ENCODE peak calls at places on chromosomes 5 and 9, in nine cellular contexts. One of them, this sample, is unnamed.

GRCh38 chr9:92721548-92721947 is 43.1 kb downstream of the BICD2 start:
- DNase-seq in GM12865: no peak
- DNase-seq in GM13977: no peak
- DNase-seq in stomach: no peak
- DNase-seq in HL-60: no peak
- DNase-seq in nephron progenitor cell: no peak
- DNase-seq in lower lobe of right lung: peak
- DNase-seq in progenitor cell of endocrine pancreas: no peak
- DNase-seq in neural crest cell: no peak
- DNase-seq in this sample: no peak

GRCh38 chr9:82553654-82554366 is 509.1 kb downstream of the RASEF start:
- DNase-seq in HL-60: no peak
- DNase-seq in stomach: no peak
- DNase-seq in neural crest cell: no peak
- DNase-seq in nephron progenitor cell: no peak
- DNase-seq in GM13977: no peak
- DNase-seq in progenitor cell of endocrine pancreas: no peak
- DNase-seq in GM12865: peak
- DNase-seq in lower lobe of right lung: no peak
- DNase-seq in this sample: no peak

GRCh38 chr9:88988796-88989641 is 2.2 kb upstream of the S1PR3 start:
- DNase-seq in stomach: no peak
- DNase-seq in HL-60: peak
- DNase-seq in lower lobe of right lung: no peak
- DNase-seq in GM13977: peak
- DNase-seq in neural crest cell: no peak
- DNase-seq in progenitor cell of endocrine pancreas: no peak
- DNase-seq in nephron progenitor cell: no peak
- DNase-seq in GM12865: peak
- DNase-seq in this sample: no peak

GRCh38 chr5:56649569-56649968 is 165.8 kb upstream of the MAP3K1 start:
- DNase-seq in progenitor cell of endocrine pancreas: no peak
- DNase-seq in neural crest cell: no peak
- DNase-seq in stomach: no peak
- DNase-seq in nephron progenitor cell: no peak
- DNase-seq in GM13977: no peak
- DNase-seq in lower lobe of right lung: no peak
- DNase-seq in HL-60: no peak
- DNase-seq in GM12865: no peak
- DNase-seq in this sample: no peak

GRCh38 chr5:150630459-150631325 is 9.8 kb upstream of the SYNPO start:
- DNase-seq in HL-60: no peak
- DNase-seq in stomach: no peak
- DNase-seq in GM12865: no peak
- DNase-seq in nephron progenitor cell: no peak
- DNase-seq in neural crest cell: no peak
- DNase-seq in lower lobe of right lung: no peak
- DNase-seq in GM13977: no peak
- DNase-seq in progenitor cell of endocrine pancreas: no peak
- DNase-seq in this sample: no peak

GRCh38 chr5:23996525-23996924 is 489.1 kb downstream of the PRDM9 start:
- DNase-seq in nephron progenitor cell: no peak
- DNase-seq in GM13977: no peak
- DNase-seq in HL-60: no peak
- DNase-seq in neural crest cell: no peak
- DNase-seq in GM12865: no peak
- DNase-seq in stomach: no peak
- DNase-seq in progenitor cell of endocrine pancreas: no peak
- DNase-seq in lower lobe of right lung: no peak
- DNase-seq in this sample: no peak

GRCh38 chr9:127628644-127629467 is 16.8 kb downstream of the STXBP1 start:
- DNase-seq in GM13977: no peak
- DNase-seq in neural crest cell: no peak
- DNase-seq in HL-60: no peak
- DNase-seq in nephron progenitor cell: no peak
- DNase-seq in progenitor cell of endocrine pancreas: no peak
- DNase-seq in lower lobe of right lung: no peak
- DNase-seq in GM12865: no peak
- DNase-seq in stomach: no peak
- DNase-seq in this sample: no peak

GRCh38 chr9:13707635-13708410 is 428.3 kb upstream of the MPDZ start:
- DNase-seq in HL-60: no peak
- DNase-seq in progenitor cell of endocrine pancreas: no peak
- DNase-seq in GM12865: no peak
- DNase-seq in nephron progenitor cell: no peak
- DNase-seq in GM13977: no peak
- DNase-seq in lower lobe of right lung: no peak
- DNase-seq in neural crest cell: no peak
- DNase-seq in stomach: no peak
- DNase-seq in this sample: no peak

GRCh38 chr9:113223963-113224362 is 2.6 kb downstream of the SLC31A1 start:
- DNase-seq in stomach: no peak
- DNase-seq in lower lobe of right lung: no peak
- DNase-seq in neural crest cell: no peak
- DNase-seq in HL-60: no peak
- DNase-seq in nephron progenitor cell: no peak
- DNase-seq in progenitor cell of endocrine pancreas: no peak
- DNase-seq in GM12865: no peak
- DNase-seq in GM13977: no peak
- DNase-seq in this sample: no peak

GRCh38 chr5:10063997-10064396 is 185.7 kb downstream of the ATPSCKMT start:
- DNase-seq in neural crest cell: no peak
- DNase-seq in nephron progenitor cell: no peak
- DNase-seq in GM13977: no peak
- DNase-seq in HL-60: no peak
- DNase-seq in progenitor cell of endocrine pancreas: no peak
- DNase-seq in lower lobe of right lung: no peak
- DNase-seq in GM12865: no peak
- DNase-seq in stomach: no peak
- DNase-seq in this sample: no peak

GRCh38 chr9:114497220-114497619 is 8.1 kb downstream of the WHRN start:
- DNase-seq in GM13977: no peak
- DNase-seq in neural crest cell: no peak
- DNase-seq in stomach: no peak
- DNase-seq in progenitor cell of endocrine pancreas: no peak
- DNase-seq in lower lobe of right lung: no peak
- DNase-seq in nephron progenitor cell: no peak
- DNase-seq in HL-60: no peak
- DNase-seq in GM12865: no peak
- DNase-seq in this sample: no peak

GRCh38 chr9:108760841-108761240 is 94.9 kb downstream of the ACTL7B start:
- DNase-seq in progenitor cell of endocrine pancreas: no peak
- DNase-seq in GM12865: no peak
- DNase-seq in stomach: no peak
- DNase-seq in lower lobe of right lung: no peak
- DNase-seq in GM13977: no peak
- DNase-seq in neural crest cell: no peak
- DNase-seq in HL-60: no peak
- DNase-seq in nephron progenitor cell: no peak
- DNase-seq in this sample: no peak

GRCh38 chr9:129509508-129509907 is 111.4 kb downstream of the C9orf50 start:
- DNase-seq in HL-60: no peak
- DNase-seq in stomach: no peak
- DNase-seq in neural crest cell: no peak
- DNase-seq in GM12865: no peak
- DNase-seq in GM13977: no peak
- DNase-seq in nephron progenitor cell: no peak
- DNase-seq in lower lobe of right lung: no peak
- DNase-seq in progenitor cell of endocrine pancreas: no peak
- DNase-seq in this sample: no peak

GRCh38 chr5:131671994-131672655 is 37.1 kb upstream of the RAPGEF6 start:
- DNase-seq in GM13977: no peak
- DNase-seq in stomach: no peak
- DNase-seq in progenitor cell of endocrine pancreas: no peak
- DNase-seq in HL-60: no peak
- DNase-seq in GM12865: no peak
- DNase-seq in lower lobe of right lung: no peak
- DNase-seq in neural crest cell: no peak
- DNase-seq in nephron progenitor cell: no peak
- DNase-seq in this sample: no peak

GRCh38 chr9:88965473-88965872 is 25.8 kb upstream of the S1PR3 start:
- DNase-seq in progenitor cell of endocrine pancreas: no peak
- DNase-seq in GM12865: no peak
- DNase-seq in nephron progenitor cell: no peak
- DNase-seq in neural crest cell: no peak
- DNase-seq in stomach: no peak
- DNase-seq in GM13977: no peak
- DNase-seq in lower lobe of right lung: no peak
- DNase-seq in HL-60: no peak
- DNase-seq in this sample: peak

GRCh38 chr5:80654054-80654390 is 430 bp upstream of the MSH3 start:
- DNase-seq in GM13977: peak
- DNase-seq in progenitor cell of endocrine pancreas: no peak
- DNase-seq in nephron progenitor cell: no peak
- DNase-seq in HL-60: peak
- DNase-seq in lower lobe of right lung: no peak
- DNase-seq in stomach: no peak
- DNase-seq in neural crest cell: no peak
- DNase-seq in GM12865: peak
- DNase-seq in this sample: no peak

GRCh38 chr5:123176224-123176937 is 87.3 kb downstream of the PRDM6 start:
- DNase-seq in neural crest cell: no peak
- DNase-seq in lower lobe of right lung: no peak
- DNase-seq in HL-60: no peak
- DNase-seq in GM13977: no peak
- DNase-seq in nephron progenitor cell: no peak
- DNase-seq in GM12865: no peak
- DNase-seq in stomach: no peak
- DNase-seq in progenitor cell of endocrine pancreas: no peak
- DNase-seq in this sample: no peak

GRCh38 chr5:123170816-123171345 is 81.8 kb downstream of the PRDM6 start:
- DNase-seq in stomach: no peak
- DNase-seq in lower lobe of right lung: no peak
- DNase-seq in HL-60: no peak
- DNase-seq in nephron progenitor cell: no peak
- DNase-seq in neural crest cell: no peak
- DNase-seq in GM13977: no peak
- DNase-seq in progenitor cell of endocrine pancreas: no peak
- DNase-seq in GM12865: no peak
- DNase-seq in this sample: no peak

GRCh38 chr5:123176938-123177275 is 87.9 kb downstream of the PRDM6 start:
- DNase-seq in nephron progenitor cell: no peak
- DNase-seq in stomach: no peak
- DNase-seq in neural crest cell: no peak
- DNase-seq in HL-60: no peak
- DNase-seq in GM13977: no peak
- DNase-seq in lower lobe of right lung: no peak
- DNase-seq in GM12865: no peak
- DNase-seq in progenitor cell of endocrine pancreas: no peak
- DNase-seq in this sample: no peak

GRCh38 chr5:123178693-123179092 is 89.7 kb downstream of the PRDM6 start:
- DNase-seq in neural crest cell: no peak
- DNase-seq in GM12865: no peak
- DNase-seq in HL-60: no peak
- DNase-seq in nephron progenitor cell: no peak
- DNase-seq in GM13977: no peak
- DNase-seq in lower lobe of right lung: no peak
- DNase-seq in progenitor cell of endocrine pancreas: no peak
- DNase-seq in stomach: no peak
- DNase-seq in this sample: no peak

GRCh38 chr5:123174916-123175481 is 86.0 kb downstream of the PRDM6 start:
- DNase-seq in stomach: no peak
- DNase-seq in HL-60: no peak
- DNase-seq in GM12865: no peak
- DNase-seq in lower lobe of right lung: no peak
- DNase-seq in nephron progenitor cell: no peak
- DNase-seq in GM13977: no peak
- DNase-seq in neural crest cell: no peak
- DNase-seq in progenitor cell of endocrine pancreas: no peak
- DNase-seq in this sample: no peak
- TF ChIP-seq CTCF in stomach: no peak
- TF ChIP-seq CTCF in HL-60: no peak
- TF ChIP-seq CTCF in GM12865: no peak
- TF ChIP-seq CTCF in lower lobe of right lung: no peak
- TF ChIP-seq CTCF in nephron progenitor cell: no peak
- TF ChIP-seq CTCF in GM13977: no peak
- TF ChIP-seq CTCF in neural crest cell: no peak
- TF ChIP-seq CTCF in progenitor cell of endocrine pancreas: no peak
- TF ChIP-seq CTCF in this sample: no peak

DNA sequence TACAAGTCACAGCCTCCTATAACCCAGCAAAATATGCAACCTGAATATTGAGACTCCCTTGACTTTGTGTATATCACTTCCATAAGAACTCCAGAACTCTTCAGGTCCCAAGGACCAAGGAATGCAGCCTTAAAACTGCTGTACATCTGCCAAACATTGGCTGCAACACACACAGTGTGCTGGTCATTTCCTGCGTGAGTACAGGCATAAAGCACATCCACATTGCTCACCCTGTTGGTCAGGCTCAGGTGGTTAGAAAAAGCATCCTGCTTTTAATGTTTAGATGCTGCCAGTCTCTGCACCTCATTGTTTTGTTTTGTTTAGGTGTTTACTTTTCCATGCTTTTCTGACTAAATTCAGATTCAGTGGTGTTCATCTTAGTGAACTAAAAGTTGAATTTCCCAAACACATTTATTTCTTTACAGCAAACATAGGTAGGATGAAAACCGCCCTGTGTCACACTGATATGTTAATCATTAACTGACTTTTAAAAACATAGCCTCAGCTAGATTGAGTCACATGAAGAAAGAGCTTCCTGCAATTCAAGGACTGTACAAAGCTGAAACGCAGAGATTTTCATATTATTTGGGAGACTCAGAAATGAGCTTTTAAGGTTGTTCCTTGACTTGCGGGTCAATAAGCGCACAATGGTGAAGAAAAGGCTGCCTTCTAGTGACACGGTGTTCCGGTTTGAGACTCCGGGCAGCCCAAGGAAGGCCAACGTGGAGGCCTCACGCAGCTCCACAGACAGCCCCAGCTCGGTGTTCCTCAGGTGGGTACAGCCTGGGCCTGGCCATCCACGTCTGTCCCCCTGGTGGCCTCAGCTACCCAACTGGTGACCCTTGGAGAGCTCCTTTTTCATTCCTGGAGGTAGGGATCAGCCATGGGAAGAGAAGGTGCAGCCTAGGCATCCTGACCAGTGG is 52.2 kb upstream of the GRAMD2B start:
- DNase-seq in GM12865: no peak
- DNase-seq in neural crest cell: no peak
- DNase-seq in HL-60: no peak
- DNase-seq in GM13977: no peak
- DNase-seq in progenitor cell of endocrine pancreas: no peak
- DNase-seq in nephron progenitor cell: no peak
- DNase-seq in stomach: peak
- DNase-seq in lower lobe of right lung: no peak
- DNase-seq in this sample: no peak
- TF ChIP-seq CTCF in GM12865: no peak
- TF ChIP-seq CTCF in neural crest cell: peak
- TF ChIP-seq CTCF in HL-60: no peak
- TF ChIP-seq CTCF in GM13977: no peak
- TF ChIP-seq CTCF in progenitor cell of endocrine pancreas: peak
- TF ChIP-seq CTCF in nephron progenitor cell: no peak
- TF ChIP-seq CTCF in stomach: no peak
- TF ChIP-seq CTCF in lower lobe of right lung: no peak
- TF ChIP-seq CTCF in this sample: no peak

GRCh38 chr5:121630402-121630801 is 221.3 kb upstream of the FTMT start:
- DNase-seq in neural crest cell: no peak
- DNase-seq in GM12865: no peak
- DNase-seq in nephron progenitor cell: no peak
- DNase-seq in lower lobe of right lung: no peak
- DNase-seq in HL-60: no peak
- DNase-seq in stomach: no peak
- DNase-seq in progenitor cell of endocrine pancreas: no peak
- DNase-seq in GM13977: no peak
- DNase-seq in this sample: no peak
- TF ChIP-seq CTCF in neural crest cell: peak
- TF ChIP-seq CTCF in GM12865: no peak
- TF ChIP-seq CTCF in nephron progenitor cell: no peak
- TF ChIP-seq CTCF in lower lobe of right lung: no peak
- TF ChIP-seq CTCF in HL-60: no peak
- TF ChIP-seq CTCF in stomach: no peak
- TF ChIP-seq CTCF in progenitor cell of endocrine pancreas: no peak
- TF ChIP-seq CTCF in GM13977: no peak
- TF ChIP-seq CTCF in this sample: peak

GRCh38 chr5:95424526-95424925 is 33.4 kb downstream of the FAM81B start:
- DNase-seq in HL-60: no peak
- DNase-seq in nephron progenitor cell: no peak
- DNase-seq in neural crest cell: no peak
- DNase-seq in stomach: no peak
- DNase-seq in GM13977: no peak
- DNase-seq in GM12865: no peak
- DNase-seq in progenitor cell of endocrine pancreas: no peak
- DNase-seq in lower lobe of right lung: no peak
- DNase-seq in this sample: no peak
- TF ChIP-seq CTCF in HL-60: no peak
- TF ChIP-seq CTCF in nephron progenitor cell: no peak
- TF ChIP-seq CTCF in neural crest cell: no peak
- TF ChIP-seq CTCF in stomach: no peak
- TF ChIP-seq CTCF in GM13977: no peak
- TF ChIP-seq CTCF in GM12865: no peak
- TF ChIP-seq CTCF in progenitor cell of endocrine pancreas: no peak
- TF ChIP-seq CTCF in lower lobe of right lung: no peak
- TF ChIP-seq CTCF in this sample: no peak

This sample was measured in osteocyte.